ENCODE peak calls at places on chromosomes 4 and X, in seven cellular contexts. E is astrocyte of the spinal cord; M is LHCN-M2; N is germinal center; U is thoracic aorta; P is CD4-positive, alpha-beta T cell; T is chondrocyte. H is an unnamed sample.

GRCh38 chr4:108036252-108036651 is 46.6 kb downstream of the HADH start:
- DNase-seq in M (no peak), N (peak), T (no peak), U (no peak), P (peak), E (no peak), H (no peak)

GRCh38 chr4:25993564-25994185 is 79.7 kb downstream of the SMIM20 start:
- DNase-seq in P (no peak), T (no peak), M (peak), U (no peak), N (peak), E (no peak), H (no peak)

GRCh38 chr4:169765845-169766244 is 8.1 kb upstream of the HPF1 start:
- DNase-seq in N (no peak), E (no peak), U (no peak), T (no peak), P (no peak), M (peak), H (peak)

GRCh38 chrX:44935640-44936039 is 62.7 kb downstream of the KDM6A start:
- DNase-seq in N (no peak), E (no peak), M (no peak), P (no peak), U (no peak), T (no peak), H (peak)

GRCh38 chr4:183872531-183872930 is 32.6 kb upstream of the STOX2 start:
- DNase-seq in U (no peak), P (no peak), T (no peak), M (no peak), N (no peak), E (no peak), H (no peak)

GRCh38 chrX:46840946-46841740 is 4.3 kb downstream of the RP2 start:
- DNase-seq in U (no peak), P (no peak), T (no peak), E (no peak), N (no peak), M (peak), H (peak)

GRCh38 chr4:121765941-121766538 is 1.1 kb upstream of the SMIM43 start:
- DNase-seq in M (no peak), P (no peak), N (no peak), T (no peak), E (no peak), U (no peak), H (no peak)

GRCh38 chrX:129717902-129718301 is 20.9 kb upstream of the XPNPEP2 start:
- DNase-seq in N (no peak), T (no peak), M (peak), U (peak), E (peak), P (no peak), H (no peak)

GRCh38 chrX:119145241-119145653 is 17.6 kb upstream of the KIAA1210 start:
- DNase-seq in P (no peak), U (no peak), M (no peak), T (peak), N (no peak), E (no peak), H (no peak)

GRCh38 chr4:118235726-118236125 is 117.1 kb downstream of the PRSS12 start:
- DNase-seq in M (no peak), U (no peak), P (no peak), E (no peak), N (no peak), T (no peak), H (no peak)

GRCh38 chrX:132114607-132115006 is 13.2 kb downstream of the FRMD7 start:
- DNase-seq in U (no peak), P (no peak), N (no peak), M (no peak), E (no peak), T (no peak), H (no peak)

GRCh38 chr4:100188829-100189228 is 1.4 kb downstream of the DDIT4L start:
- DNase-seq in P (no peak), U (no peak), M (no peak), N (no peak), T (no peak), E (no peak), H (peak)

GRCh38 chr4:19375931-19376330 is 875.8 kb upstream of the SLIT2 start:
- DNase-seq in N (no peak), T (no peak), M (no peak), E (no peak), U (no peak), P (no peak), H (no peak)

GRCh38 chr4:143616771-143617170 is 83.7 kb downstream of the FREM3 start:
- DNase-seq in M (peak), P (no peak), T (no peak), E (peak), N (no peak), U (no peak), H (peak)

GRCh38 chr4:186845137-186845842 is 121.6 kb upstream of the FAT1 start:
- DNase-seq in M (peak), N (no peak), E (peak), P (no peak), T (no peak), U (no peak), H (peak)

GRCh38 chr4:80058740-80059139 is 14.3 kb downstream of the ANTXR2 start:
- DNase-seq in T (no peak), U (no peak), E (peak), P (peak), M (peak), N (peak), H (peak)

GRCh38 chr4:119683518-119683917 is 54.9 kb upstream of the PDE5A start:
- DNase-seq in T (no peak), M (peak), E (peak), N (no peak), U (no peak), P (no peak), H (no peak)

GRCh38 chrX:74015379-74016019 is 288.5 kb upstream of the ZCCHC13 start:
- DNase-seq in E (peak), P (peak), U (peak), N (peak), T (no peak), M (peak), H (peak)

GRCh38 chrX:149074429-149074828 is 430.7 kb downstream of the IDS start:
- DNase-seq in P (no peak), T (no peak), M (peak), N (peak), E (peak), U (no peak), H (no peak)

GRCh38 chr4:154082760-154083530 is 294.1 kb upstream of the SFRP2 start:
- DNase-seq in M (peak), E (no peak), N (no peak), U (no peak), T (no peak), P (no peak), H (peak)

GRCh38 chr4:82388405-82388804 is 14.6 kb upstream of the HNRNPD start:
- DNase-seq in U (no peak), N (no peak), E (no peak), T (no peak), P (no peak), M (no peak), H (no peak)

GRCh38 chr4:3294401-3295241 is 1.8 kb downstream of the RGS12 start:
- DNase-seq in N (no peak), T (no peak), P (no peak), E (no peak), M (no peak), U (no peak), H (no peak)

GRCh38 chr4:61938250-61938846 is 738.2 kb downstream of the ADGRL3 start:
- DNase-seq in T (no peak), N (no peak), U (no peak), P (no peak), M (no peak), E (no peak), H (no peak)

GRCh38 chr4:120870279-120870673 is 52.2 kb downstream of the PRDM5 start:
- DNase-seq in T (no peak), U (no peak), E (no peak), M (no peak), P (no peak), N (peak), H (no peak)

GRCh38 chr4:120227568-120227967 is 160.9 kb upstream of the MAD2L1 start:
- DNase-seq in T (no peak), P (no peak), U (no peak), M (no peak), E (no peak), N (no peak), H (no peak)

GRCh38 chrX:38817004-38817703 is 15.9 kb downstream of the MID1IP1 start:
- DNase-seq in P (no peak), U (no peak), N (peak), M (peak), E (no peak), T (no peak), H (no peak)

GRCh38 chr4:78312989-78313753 is 238.4 kb upstream of the ANXA3 start:
- DNase-seq in T (no peak), U (no peak), N (no peak), P (no peak), M (no peak), E (no peak), H (no peak)

GRCh38 chrX:1500701-1501624 is 36.0 kb downstream of the P2RY8 start:
- DNase-seq in M (no peak), T (peak), E (no peak), P (no peak), U (no peak), N (peak), H (no peak)

GRCh38 chrX:41603591-41603990 is 85.2 kb upstream of the GPR34 start:
- DNase-seq in N (no peak), P (no peak), E (no peak), T (no peak), U (no peak), M (peak), H (peak)

GRCh38 chr4:184868623-184869022 is 42.9 kb upstream of the ACSL1 start:
- DNase-seq in P (no peak), E (no peak), U (no peak), T (no peak), N (no peak), M (no peak), H (no peak)

GRCh38 chrX:149453030-149453429 is 52.1 kb downstream of the IDS start:
- DNase-seq in M (peak), T (no peak), U (no peak), P (no peak), E (peak), N (no peak), H (peak)

GRCh38 chr4:81506731-81507130 is 35.0 kb upstream of the RASGEF1B start:
- DNase-seq in P (no peak), E (no peak), N (no peak), T (no peak), U (no peak), M (no peak), H (no peak)

GRCh38 chr4:80221161-80221560 is 23.9 kb downstream of the PRDM8 start:
- DNase-seq in P (no peak), U (no peak), N (no peak), M (peak), E (peak), T (no peak), H (peak)

GRCh38 chrX:11365426-11365825 is 72.2 kb downstream of the AMELX start:
- DNase-seq in T (no peak), E (no peak), M (no peak), U (no peak), P (no peak), N (no peak), H (no peak)

GRCh38 chrX:85244411-85245210 is 820 bp downstream of the ZNF711 start:
- DNase-seq in N (peak), P (no peak), E (peak), U (no peak), M (peak), T (no peak), H (peak)

GRCh38 chr4:165514739-165515138 is 135.9 kb downstream of the CPE start:
- DNase-seq in T (no peak), P (no peak), N (no peak), E (no peak), M (no peak), U (no peak), H (no peak)

H was measured in renal cortical epithelial cell.